ENCODE peak calls at places on chromosome 12, in six cellular contexts. P is 8988T; F is stimulated activated CD4-positive, alpha-beta T cell treated with anti-CD3 and anti-CD28 coated beads, Interleukin-4, amount 100 ng/mL, for 24 hours; O is EH; L is stimulated activated CD8-positive, alpha-beta memory T cell treated with anti-CD3 and anti-CD28 coated beads, Interleukin-4, amount 100 ng/mL, for 4 hours; V is NCI-H1436. N is an unnamed sample.

GRCh38 chr12:60394680-60395079 is 798.9 kb downstream of the SLC16A7 start:
- DNase-seq in L (no peak), V (no peak), P (no peak), O (peak), F (no peak), N (no peak)

GRCh38 chr12:4121506-4122020 is 152.0 kb upstream of the CCND2 start:
- DNase-seq in O (no peak), L (no peak), F (no peak), V (no peak), P (no peak), N (no peak)

GRCh38 chr12:94322346-94322745 is 137.3 kb downstream of the CEP83 start:
- DNase-seq in F (no peak), P (no peak), L (no peak), O (no peak), V (no peak), N (no peak)

GRCh38 chr12:6829532-6830220 is 1.5 kb downstream of the P3H3 start:
- DNase-seq in P (no peak), O (peak), V (peak), L (no peak), F (no peak), N (no peak)

GRCh38 chr12:86137936-86138335 is 118.3 kb downstream of the MGAT4C start:
- DNase-seq in P (no peak), L (no peak), F (no peak), V (no peak), O (peak), N (no peak)

GRCh38 chr12:89016970-89017778 is 335.1 kb downstream of the DUSP6 start:
- DNase-seq in O (peak), V (peak), L (no peak), F (peak), P (no peak), N (peak)

GRCh38 chr12:117527480-117527857 is 166.0 kb upstream of the NOS1 start:
- DNase-seq in O (no peak), V (no peak), P (no peak), L (no peak), F (no peak), N (no peak)

GRCh38 chr12:76518699-76519098 is 40.9 kb downstream of the OSBPL8 start:
- DNase-seq in P (no peak), O (no peak), V (no peak), L (no peak), F (no peak), N (no peak)

GRCh38 chr12:60494249-60494648 is 898.4 kb downstream of the SLC16A7 start:
- DNase-seq in V (no peak), L (no peak), F (no peak), O (peak), P (no peak), N (no peak)

GRCh38 chr12:44972746-44973421 is 78.0 kb downstream of the DBX2 start:
- DNase-seq in L (no peak), O (peak), P (no peak), V (no peak), F (no peak), N (no peak)

N was measured in adrenal gland.